ENCODE peak calls at places on chromosomes 3 and 15, in nine cellular contexts. One of them, this sample, is unnamed.

GRCh38 chr3:143824675-143825074 is 23.6 kb downstream of the SLC9A9 start:
- DNase-seq in H1: no peak
- DNase-seq in ovary: no peak
- DNase-seq in sigmoid colon: no peak
- DNase-seq in mammary epithelial cell: no peak
- DNase-seq in SK-N-SH: no peak
- DNase-seq in neural progenitor cell: no peak
- DNase-seq in heart left ventricle: no peak
- DNase-seq in progenitor cell of endocrine pancreas: no peak
- DNase-seq in this sample: no peak

GRCh38 chr15:41862515-41863116 is 24.0 kb downstream of the PLA2G4B start:
- DNase-seq in neural progenitor cell: no peak
- DNase-seq in progenitor cell of endocrine pancreas: no peak
- DNase-seq in ovary: no peak
- DNase-seq in sigmoid colon: no peak
- DNase-seq in SK-N-SH: no peak
- DNase-seq in H1: no peak
- DNase-seq in heart left ventricle: no peak
- DNase-seq in mammary epithelial cell: no peak
- DNase-seq in this sample: no peak

GRCh38 chr3:184505479-184505878 is 56.1 kb upstream of the EPHB3 start:
- DNase-seq in H1: no peak
- DNase-seq in progenitor cell of endocrine pancreas: no peak
- DNase-seq in neural progenitor cell: no peak
- DNase-seq in SK-N-SH: no peak
- DNase-seq in mammary epithelial cell: no peak
- DNase-seq in ovary: no peak
- DNase-seq in heart left ventricle: no peak
- DNase-seq in sigmoid colon: no peak
- DNase-seq in this sample: no peak

GRCh38 chr15:81941479-81941878 is 104.3 kb downstream of the MEX3B start:
- DNase-seq in sigmoid colon: no peak
- DNase-seq in SK-N-SH: no peak
- DNase-seq in H1: no peak
- DNase-seq in heart left ventricle: no peak
- DNase-seq in ovary: no peak
- DNase-seq in mammary epithelial cell: no peak
- DNase-seq in progenitor cell of endocrine pancreas: no peak
- DNase-seq in neural progenitor cell: peak; percentile 16
- DNase-seq in this sample: no peak

GRCh38 chr15:37107071-37107753 is 6.9 kb upstream of the MEIS2 start:
- DNase-seq in progenitor cell of endocrine pancreas: no peak
- DNase-seq in sigmoid colon: peak; percentile 78
- DNase-seq in SK-N-SH: peak; percentile 55
- DNase-seq in neural progenitor cell: no peak
- DNase-seq in ovary: no peak
- DNase-seq in H1: no peak
- DNase-seq in heart left ventricle: no peak
- DNase-seq in mammary epithelial cell: no peak
- DNase-seq in this sample: no peak

GRCh38 chr15:39786444-39787056 is 3.9 kb upstream of the FSIP1 start:
- DNase-seq in ovary: no peak
- DNase-seq in progenitor cell of endocrine pancreas: no peak
- DNase-seq in heart left ventricle: no peak
- DNase-seq in SK-N-SH: peak; percentile 66
- DNase-seq in mammary epithelial cell: peak; percentile 42
- DNase-seq in sigmoid colon: no peak
- DNase-seq in neural progenitor cell: peak; percentile 80
- DNase-seq in H1: no peak
- DNase-seq in this sample: no peak

GRCh38 chr3:175956964-175957363 is 1097.8 kb downstream of the NAALADL2 start:
- DNase-seq in sigmoid colon: no peak
- DNase-seq in ovary: no peak
- DNase-seq in SK-N-SH: no peak
- DNase-seq in mammary epithelial cell: no peak
- DNase-seq in neural progenitor cell: peak; percentile 10
- DNase-seq in heart left ventricle: no peak
- DNase-seq in progenitor cell of endocrine pancreas: no peak
- DNase-seq in H1: peak; percentile 51
- DNase-seq in this sample: no peak

GRCh38 chr3:153284282-153284938 is 122.4 kb downstream of the RAP2B start:
- DNase-seq in ovary: peak; percentile 46
- DNase-seq in progenitor cell of endocrine pancreas: no peak
- DNase-seq in sigmoid colon: peak; percentile 83
- DNase-seq in mammary epithelial cell: peak; percentile 81
- DNase-seq in H1: no peak
- DNase-seq in neural progenitor cell: no peak
- DNase-seq in SK-N-SH: no peak
- DNase-seq in heart left ventricle: peak; percentile 42
- DNase-seq in this sample: peak; percentile 80

GRCh38 chr3:94064243-94064642 is 1.4 kb downstream of the NSUN3 start:
- DNase-seq in SK-N-SH: no peak
- DNase-seq in mammary epithelial cell: no peak
- DNase-seq in sigmoid colon: no peak
- DNase-seq in heart left ventricle: no peak
- DNase-seq in progenitor cell of endocrine pancreas: no peak
- DNase-seq in ovary: no peak
- DNase-seq in neural progenitor cell: no peak
- DNase-seq in H1: no peak
- DNase-seq in this sample: no peak

GRCh38 chr3:16122661-16123060 is 51.8 kb upstream of the GALNT15 start:
- DNase-seq in sigmoid colon: no peak
- DNase-seq in progenitor cell of endocrine pancreas: no peak
- DNase-seq in H1: no peak
- DNase-seq in SK-N-SH: no peak
- DNase-seq in heart left ventricle: no peak
- DNase-seq in neural progenitor cell: no peak
- DNase-seq in ovary: no peak
- DNase-seq in mammary epithelial cell: peak; percentile 53
- DNase-seq in this sample: no peak

GRCh38 chr3:189902230-189903186 is 218.2 kb downstream of the P3H2 start:
- DNase-seq in sigmoid colon: no peak
- DNase-seq in neural progenitor cell: no peak
- DNase-seq in H1: no peak
- DNase-seq in heart left ventricle: no peak
- DNase-seq in progenitor cell of endocrine pancreas: no peak
- DNase-seq in ovary: no peak
- DNase-seq in SK-N-SH: no peak
- DNase-seq in mammary epithelial cell: no peak
- DNase-seq in this sample: no peak

GRCh38 chr15:33243393-33243792 is 48.9 kb upstream of the FMN1 start:
- DNase-seq in mammary epithelial cell: peak; percentile 87
- DNase-seq in progenitor cell of endocrine pancreas: no peak
- DNase-seq in heart left ventricle: no peak
- DNase-seq in SK-N-SH: no peak
- DNase-seq in ovary: no peak
- DNase-seq in neural progenitor cell: no peak
- DNase-seq in H1: no peak
- DNase-seq in sigmoid colon: no peak
- DNase-seq in this sample: no peak

GRCh38 chr3:152268501-152269422 is at the start of gene MBNL1:
- DNase-seq in ovary: peak; percentile 65
- DNase-seq in SK-N-SH: peak; percentile 85
- DNase-seq in progenitor cell of endocrine pancreas: peak; percentile 52
- DNase-seq in heart left ventricle: peak; percentile 87
- DNase-seq in H1: peak; percentile 81
- DNase-seq in sigmoid colon: peak; percentile 91
- DNase-seq in mammary epithelial cell: peak; percentile 78
- DNase-seq in neural progenitor cell: peak; percentile 82
- DNase-seq in this sample: no peak

GRCh38 chr3:102447272-102447671 is 12.5 kb downstream of the ZPLD1 start:
- DNase-seq in mammary epithelial cell: peak; percentile 47
- DNase-seq in H1: no peak
- DNase-seq in heart left ventricle: no peak
- DNase-seq in SK-N-SH: no peak
- DNase-seq in sigmoid colon: no peak
- DNase-seq in neural progenitor cell: no peak
- DNase-seq in progenitor cell of endocrine pancreas: no peak
- DNase-seq in ovary: no peak
- DNase-seq in this sample: no peak

GRCh38 chr3:83938491-83938890 is 1020.3 kb upstream of the CADM2 start:
- DNase-seq in mammary epithelial cell: no peak
- DNase-seq in ovary: no peak
- DNase-seq in heart left ventricle: no peak
- DNase-seq in sigmoid colon: no peak
- DNase-seq in SK-N-SH: no peak
- DNase-seq in neural progenitor cell: no peak
- DNase-seq in H1: no peak
- DNase-seq in progenitor cell of endocrine pancreas: no peak
- DNase-seq in this sample: no peak

DNA sequence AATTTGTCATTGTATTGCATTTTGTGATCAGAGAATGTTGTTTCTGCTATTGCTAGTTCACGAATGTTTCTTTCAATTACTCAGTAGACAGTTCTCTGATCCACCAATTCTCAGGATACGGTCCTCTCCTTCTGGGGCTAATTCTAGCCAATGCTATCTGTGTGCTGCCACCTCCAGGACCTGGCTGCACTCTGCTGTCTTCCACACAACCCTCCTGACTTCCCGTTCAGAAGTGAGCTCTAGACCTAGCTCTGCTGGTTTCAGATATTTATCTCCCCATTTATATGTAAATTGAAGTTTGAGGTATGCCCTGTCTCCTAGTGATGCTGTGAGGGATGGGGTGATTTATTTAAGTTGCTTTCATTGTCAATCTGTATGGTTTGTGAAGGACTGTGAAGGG is 21.7 kb upstream of the UBL7 start:
- DNase-seq in H1: no peak
- DNase-seq in progenitor cell of endocrine pancreas: no peak
- DNase-seq in ovary: no peak
- DNase-seq in neural progenitor cell: no peak
- DNase-seq in mammary epithelial cell: no peak
- DNase-seq in SK-N-SH: peak; percentile 34
- DNase-seq in sigmoid colon: no peak
- DNase-seq in heart left ventricle: no peak
- DNase-seq in this sample: no peak
- TF ChIP-seq CTCF in H1: peak; percentile 48
- TF ChIP-seq CTCF in progenitor cell of endocrine pancreas: no peak
- TF ChIP-seq CTCF in ovary: no peak
- TF ChIP-seq CTCF in neural progenitor cell: no peak
- TF ChIP-seq CTCF in mammary epithelial cell: no peak
- TF ChIP-seq CTCF in SK-N-SH: no peak
- TF ChIP-seq CTCF in sigmoid colon: no peak
- TF ChIP-seq CTCF in heart left ventricle: no peak
- TF ChIP-seq CTCF in this sample: peak; percentile 3

DNA sequence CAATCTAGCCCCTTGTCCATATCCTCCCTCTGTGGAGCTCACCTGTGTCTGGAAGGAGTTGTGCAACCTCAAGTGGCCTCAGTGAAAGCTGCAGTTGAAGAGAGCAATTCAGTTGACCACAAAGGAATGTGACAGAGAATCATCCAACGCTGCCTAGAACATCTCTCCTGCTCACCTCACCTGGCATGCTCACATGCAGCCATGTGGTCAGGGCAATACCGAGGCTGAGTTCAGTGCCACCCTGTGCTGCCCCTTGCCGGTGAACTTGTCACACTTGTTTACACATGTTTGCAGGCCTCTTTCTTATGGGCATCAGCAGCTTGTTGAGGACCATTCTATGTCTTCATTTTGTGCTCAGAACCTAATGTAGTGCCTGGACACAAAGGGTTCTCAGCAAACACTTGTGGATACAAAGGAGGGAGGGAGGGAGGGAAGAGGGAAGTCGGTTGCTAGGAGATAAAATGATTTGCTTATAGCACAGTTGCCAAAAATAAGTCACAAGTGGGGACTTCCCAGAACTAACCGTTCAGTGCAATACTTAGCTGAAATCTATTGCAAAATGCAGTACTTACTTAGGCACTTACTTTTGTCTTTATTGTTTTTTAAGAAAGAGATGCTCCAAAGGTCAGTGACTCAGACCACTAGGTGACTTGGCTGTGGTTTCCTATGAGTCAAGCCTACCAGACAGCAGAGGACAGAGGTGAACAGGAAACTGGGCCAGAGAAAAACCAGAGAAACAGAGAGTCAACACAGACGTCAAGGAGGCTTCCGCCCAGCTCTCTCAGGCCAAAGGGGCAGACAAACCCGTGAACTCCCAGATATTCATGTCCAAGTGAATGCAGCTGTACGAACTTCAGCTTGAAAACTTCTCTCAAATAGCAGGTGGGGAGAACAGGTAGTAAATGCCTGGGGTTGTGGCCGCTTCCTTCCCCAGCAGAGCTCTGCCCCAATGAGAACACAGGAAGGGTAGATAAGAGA is 227.8 kb upstream of the CTNNB1 start:
- DNase-seq in progenitor cell of endocrine pancreas: no peak
- DNase-seq in neural progenitor cell: no peak
- DNase-seq in heart left ventricle: peak; percentile 76
- DNase-seq in mammary epithelial cell: peak; percentile 99
- DNase-seq in sigmoid colon: peak; percentile 93
- DNase-seq in ovary: peak; percentile 81
- DNase-seq in SK-N-SH: no peak
- DNase-seq in H1: no peak
- DNase-seq in this sample: peak; percentile 71
- TF ChIP-seq CTCF in progenitor cell of endocrine pancreas: no peak
- TF ChIP-seq CTCF in neural progenitor cell: no peak
- TF ChIP-seq CTCF in heart left ventricle: no peak
- TF ChIP-seq CTCF in mammary epithelial cell: peak; percentile 32
- TF ChIP-seq CTCF in sigmoid colon: no peak
- TF ChIP-seq CTCF in ovary: no peak
- TF ChIP-seq CTCF in SK-N-SH: no peak
- TF ChIP-seq CTCF in H1: no peak
- TF ChIP-seq CTCF in this sample: no peak

GRCh38 chr3:27910456-27910855 is 188.3 kb upstream of the EOMES start:
- DNase-seq in mammary epithelial cell: no peak
- DNase-seq in progenitor cell of endocrine pancreas: no peak
- DNase-seq in ovary: no peak
- DNase-seq in neural progenitor cell: no peak
- DNase-seq in H1: no peak
- DNase-seq in SK-N-SH: no peak
- DNase-seq in sigmoid colon: no peak
- DNase-seq in heart left ventricle: no peak
- DNase-seq in this sample: no peak

DNA sequence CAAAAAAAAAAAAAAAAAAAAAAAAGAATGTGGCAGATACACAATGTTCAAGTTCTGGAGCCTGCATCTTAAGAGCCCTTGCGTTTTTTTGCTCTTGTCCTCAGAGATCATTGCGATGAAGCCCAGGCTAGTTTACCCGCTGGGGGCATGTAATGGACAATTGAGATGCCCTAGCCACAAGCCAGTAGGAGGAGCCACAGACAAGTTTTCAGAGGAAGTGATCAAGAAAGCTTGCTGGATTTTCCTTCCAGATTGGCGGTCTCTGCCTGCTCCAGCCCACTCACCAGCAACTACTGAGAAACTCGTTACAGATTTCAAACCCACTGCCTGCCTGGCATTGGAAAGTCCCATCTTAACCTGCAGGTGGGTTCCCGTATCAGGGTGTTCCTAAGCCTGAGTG is 192.1 kb upstream of the EOMES start:
- DNase-seq in H1: peak; percentile 53
- DNase-seq in neural progenitor cell: peak; percentile 52
- DNase-seq in mammary epithelial cell: peak; percentile 6
- DNase-seq in ovary: no peak
- DNase-seq in SK-N-SH: peak; percentile 5
- DNase-seq in sigmoid colon: no peak
- DNase-seq in progenitor cell of endocrine pancreas: no peak
- DNase-seq in heart left ventricle: no peak
- DNase-seq in this sample: no peak
- TF ChIP-seq CTCF in H1: peak; percentile 26
- TF ChIP-seq CTCF in neural progenitor cell: peak; percentile 51
- TF ChIP-seq CTCF in mammary epithelial cell: no peak
- TF ChIP-seq CTCF in ovary: no peak
- TF ChIP-seq CTCF in SK-N-SH: peak; percentile 29
- TF ChIP-seq CTCF in sigmoid colon: no peak
- TF ChIP-seq CTCF in progenitor cell of endocrine pancreas: no peak
- TF ChIP-seq CTCF in heart left ventricle: no peak
- TF ChIP-seq CTCF in this sample: peak; percentile 12

GRCh38 chr3:114572364-114573062 is 278.7 kb downstream of the TIGIT start:
- DNase-seq in heart left ventricle: no peak
- DNase-seq in H1: no peak
- DNase-seq in sigmoid colon: no peak
- DNase-seq in progenitor cell of endocrine pancreas: no peak
- DNase-seq in ovary: no peak
- DNase-seq in neural progenitor cell: no peak
- DNase-seq in mammary epithelial cell: no peak
- DNase-seq in SK-N-SH: no peak
- DNase-seq in this sample: no peak
- TF ChIP-seq CTCF in heart left ventricle: no peak
- TF ChIP-seq CTCF in H1: no peak
- TF ChIP-seq CTCF in sigmoid colon: no peak
- TF ChIP-seq CTCF in progenitor cell of endocrine pancreas: no peak
- TF ChIP-seq CTCF in ovary: no peak
- TF ChIP-seq CTCF in neural progenitor cell: no peak
- TF ChIP-seq CTCF in mammary epithelial cell: no peak
- TF ChIP-seq CTCF in SK-N-SH: no peak
- TF ChIP-seq CTCF in this sample: no peak

This sample was measured in AG09319.